ENCODE peak calls at places on chromosomes 16 and 17, in seven cellular contexts. N is H7, Z is fibroblast of villous mesenchyme, T is PC-3, O is adipocyte, Y is cardiac muscle cell, L is AG04449. K is an unnamed sample.
A peak's percentile ranks its signal among the peaks of the same experiment; 100 is the strongest.

GRCh38 chr17:62064791-62065563 is at the start of gene MED13:
- DNase-seq in N (peak; percentile 86), Z (peak; percentile 46), T (peak; percentile 52), O (peak; percentile 85), Y (peak; percentile 78), L (no peak), K (no peak)

GRCh38 chr16:80015566-80015965 is 415.0 kb upstream of the MAF start:
- DNase-seq in N (no peak), Z (peak; percentile 19), T (no peak), O (no peak), Y (no peak), L (no peak), K (no peak)

GRCh38 chr16:10678655-10679054 is 16.1 kb downstream of the TEKT5 start:
- DNase-seq in N (no peak), Z (no peak), T (no peak), O (no peak), Y (no peak), L (no peak), K (no peak)

GRCh38 chr17:17523001-17523713 is 27.0 kb upstream of the RASD1 start:
- DNase-seq in N (no peak), Z (no peak), T (no peak), O (no peak), Y (no peak), L (no peak), K (no peak)

GRCh38 chr17:4162775-4163498 is 19.9 kb downstream of the CYB5D2 start:
- DNase-seq in N (no peak), Z (peak; percentile 97), T (no peak), O (peak; percentile 29), Y (peak; percentile 73), L (no peak), K (no peak)

GRCh38 chr17:80945736-80946135 is 45.9 kb upstream of the CHMP6 start:
- DNase-seq in N (no peak), Z (no peak), T (no peak), O (no peak), Y (no peak), L (no peak), K (no peak)

GRCh38 chr16:78996806-78997205 is 603.7 kb downstream of the MAF start:
- DNase-seq in N (no peak), Z (no peak), T (no peak), O (no peak), Y (no peak), L (no peak), K (no peak)

GRCh38 chr17:16932156-16932555 is 39.8 kb downstream of the TNFRSF13B start:
- DNase-seq in N (no peak), Z (no peak), T (no peak), O (no peak), Y (peak; percentile 16), L (no peak), K (no peak)

GRCh38 chr16:82344157-82344556 is 174.1 kb upstream of the MPHOSPH6 start:
- DNase-seq in N (no peak), Z (peak; percentile 12), T (peak; percentile 10), O (no peak), Y (peak; percentile 24), L (no peak), K (no peak)

GRCh38 chr16:88465387-88465983 is 12.4 kb downstream of the ZFPM1 start:
- DNase-seq in N (no peak), Z (no peak), T (no peak), O (no peak), Y (no peak), L (no peak), K (no peak)

GRCh38 chr17:80730739-80731138 is 186.1 kb downstream of the RPTOR start:
- DNase-seq in N (no peak), Z (no peak), T (no peak), O (no peak), Y (no peak), L (no peak), K (no peak)

GRCh38 chr17:27882162-27882840 is 10.9 kb downstream of the LYRM9 start:
- DNase-seq in N (no peak), Z (no peak), T (no peak), O (no peak), Y (no peak), L (no peak), K (no peak)

GRCh38 chr16:82370282-82370681 is 200.3 kb upstream of the MPHOSPH6 start:
- DNase-seq in N (no peak), Z (no peak), T (no peak), O (no peak), Y (no peak), L (no peak), K (no peak)

GRCh38 chr16:1037023-1037933 is 35.3 kb upstream of the SSTR5 start:
- DNase-seq in N (peak; percentile 82), Z (peak; percentile 4), T (peak; percentile 40), O (peak; percentile 62), Y (no peak), L (no peak), K (peak; percentile 31)

GRCh38 chr17:81054308-81054707 is 19.4 kb downstream of the BAIAP2 start:
- DNase-seq in N (no peak), Z (no peak), T (no peak), O (no peak), Y (no peak), L (no peak), K (no peak)

GRCh38 chr17:72175787-72176515 is 55.1 kb downstream of the SOX9 start:
- DNase-seq in N (no peak), Z (no peak), T (peak; percentile 85), O (no peak), Y (no peak), L (no peak), K (no peak)

GRCh38 chr17:43171761-43172487 is 910 bp downstream of the NBR1 start:
- DNase-seq in N (no peak), Z (peak; percentile 95), T (peak; percentile 83), O (peak; percentile 91), Y (peak; percentile 32), L (peak; percentile 91), K (peak; percentile 80)

GRCh38 chr17:43211480-43212402 is at the start of gene TMEM106A:
- DNase-seq in N (peak; percentile 97), Z (peak; percentile 93), T (no peak), O (peak; percentile 96), Y (peak; percentile 83), L (peak; percentile 58), K (peak; percentile 49)

GRCh38 chr16:58411736-58412614 is 19.7 kb downstream of the GINS3 start:
- DNase-seq in N (no peak), Z (no peak), T (peak; percentile 39), O (no peak), Y (no peak), L (no peak), K (no peak)

GRCh38 chr17:43936434-43936833 is 5.8 kb downstream of the PPY start:
- DNase-seq in N (no peak), Z (no peak), T (peak; percentile 70), O (no peak), Y (no peak), L (no peak), K (no peak)

GRCh38 chr16:84950906-84951305 is 60.4 kb downstream of the ZDHHC7 start:
- DNase-seq in N (peak; percentile 75), Z (no peak), T (peak; percentile 42), O (no peak), Y (no peak), L (no peak), K (no peak)

GRCh38 chr16:73427177-73427576 is 379.2 kb upstream of the ZFHX3 start:
- DNase-seq in N (peak; percentile 27), Z (no peak), T (no peak), O (no peak), Y (no peak), L (no peak), K (no peak)

GRCh38 chr16:26993511-26993910 is 73.2 kb upstream of the C16orf82 start:
- DNase-seq in N (no peak), Z (peak; percentile 7), T (no peak), O (peak; percentile 1), Y (no peak), L (no peak), K (no peak)

GRCh38 chr17:82372063-82372590 is 562 bp downstream of the UTS2R start:
- DNase-seq in N (peak; percentile 81), Z (no peak), T (no peak), O (no peak), Y (no peak), L (no peak), K (no peak)

GRCh38 chr17:1992541-1992940 is 32.6 kb downstream of the RTN4RL1 start:
- DNase-seq in N (no peak), Z (no peak), T (no peak), O (no peak), Y (no peak), L (no peak), K (no peak)

DNA sequence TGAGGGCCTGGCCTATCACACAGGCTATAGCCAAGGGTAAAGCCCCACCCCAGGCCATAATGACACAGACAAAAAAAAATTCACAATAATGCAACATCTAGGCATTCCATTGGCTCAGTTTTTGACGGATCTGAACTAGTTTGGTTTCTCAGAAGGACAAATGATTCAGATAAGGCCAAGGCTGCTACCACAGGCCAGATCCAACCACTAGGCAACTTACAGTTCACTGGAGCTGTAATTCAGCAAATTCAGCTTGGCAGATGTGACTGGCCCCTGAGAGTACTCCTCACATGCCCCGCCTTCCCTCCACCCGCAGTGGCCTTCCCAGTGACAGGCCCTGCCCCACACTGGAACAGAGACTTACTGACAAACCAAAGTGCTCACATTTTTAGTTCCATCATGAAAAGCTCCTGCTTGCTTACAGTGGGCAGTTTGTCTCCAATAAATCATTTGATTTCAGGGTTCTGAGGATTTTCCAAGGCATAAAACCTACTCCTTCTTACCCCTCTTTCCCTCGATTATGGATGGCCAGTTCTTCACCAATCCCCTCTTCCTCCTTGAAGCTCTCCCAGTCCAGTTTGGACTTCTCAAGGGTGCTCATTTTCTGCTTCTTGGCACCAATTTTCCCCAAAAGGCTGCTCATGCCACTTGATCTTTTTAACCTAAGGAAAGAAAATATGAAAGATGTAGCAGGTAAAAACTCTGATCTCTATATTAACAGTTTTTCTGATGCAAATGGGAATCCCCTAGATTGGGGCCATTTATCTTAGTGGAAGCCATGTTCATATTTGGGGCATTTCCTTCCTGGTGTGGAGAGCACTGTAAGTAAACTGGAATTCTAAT is 53.3 kb upstream of the BCAR1 start:
- DNase-seq in N (no peak), Z (peak; percentile 87), T (peak; percentile 19), O (peak; percentile 73), Y (peak; percentile 22), L (peak; percentile 50), K (peak; percentile 28)
- H3K4me3 ChIP-seq in N (no peak overlapping the region), Z (no peak overlapping the region), T (peak overlapping the region; percentile 31), O (peak overlapping the region; percentile 60), Y (no peak overlapping the region), L (peak overlapping the region; percentile 10), K (no peak overlapping the region)

DNA sequence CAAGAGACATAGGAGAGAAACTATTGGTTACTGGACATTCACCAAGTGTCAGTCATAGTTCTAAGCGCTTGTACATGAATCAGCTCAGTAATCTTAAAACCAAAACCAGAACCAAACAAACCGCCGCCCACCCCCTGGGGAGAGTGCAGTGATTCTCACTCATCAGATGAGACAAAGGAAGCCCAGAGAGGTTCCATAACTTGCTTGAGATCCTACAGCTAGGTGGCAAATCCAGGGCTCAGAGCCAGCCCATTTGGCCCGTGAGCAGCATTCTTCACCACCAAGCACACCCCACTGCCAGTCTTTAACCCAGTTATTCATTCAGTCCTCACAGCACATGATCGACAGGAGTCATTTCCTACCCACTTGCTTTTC is 37.2 kb upstream of the RGS9 start:
- DNase-seq in N (peak; percentile 42), Z (no peak), T (peak; percentile 94), O (peak; percentile 45), Y (no peak), L (no peak), K (peak; percentile 52)
- H3K4me3 ChIP-seq in N (peak overlapping the region; percentile 24), Z (peak overlapping the region; percentile 59), T (peak overlapping the region; percentile 76), O (peak overlapping the region; percentile 84), Y (no peak overlapping the region), L (peak overlapping the region; percentile 54), K (peak overlapping the region; percentile 42)

GRCh38 chr17:7283471-7284216 is 2.1 kb downstream of the SLC2A4 start:
- DNase-seq in N (peak; percentile 33), Z (no peak), T (no peak), O (no peak), Y (no peak), L (no peak), K (no peak)
- H3K4me3 ChIP-seq in N (no peak overlapping the region), Z (no peak overlapping the region), T (no peak overlapping the region), O (peak overlapping the region; percentile 79), Y (no peak overlapping the region), L (no peak overlapping the region), K (no peak overlapping the region)

GRCh38 chr16:56669840-56670639 is 426 bp downstream of the MT1H start:
- DNase-seq in N (no peak), Z (no peak), T (no peak), O (no peak), Y (no peak), L (no peak), K (no peak)
- H3K4me3 ChIP-seq in N (peak overlapping the region; percentile 25), Z (no peak overlapping the region), T (no peak overlapping the region), O (no peak overlapping the region), Y (no peak overlapping the region), L (no peak overlapping the region), K (no peak overlapping the region)